ENCODE peak calls at places on chromosomes 6 and 20, in seven cellular contexts. S is NT2/D1; F is stimulated activated CD4-positive, alpha-beta T cell treated with anti-CD3 and anti-CD28 coated beads, Interleukin-15, amount 100 ng/mL, for 1 hour; P is T-helper 9 cell; I is activated T-helper 1 cell treated with anti-CD3 and anti-CD28 coated beads, Interleukin-12 subunit alpha, Interleukin-12 subunit beta, Interleukin-2, Interleukin-4 antibody, amounts not matched to agents 30 ng/mL and 10 ng/mL and 1 ng/mL, durations not matched to agents 14 hours and 24 hours and 36 hours; M is H54; L is stimulated activated CD8-positive, alpha-beta memory T cell treated with anti-CD3 and anti-CD28 coated beads, Interleukin-2, amount 100 ng/mL, for 48 hours. Y is an unnamed sample.

GRCh38 chr6:99119109-99120031 is 171.6 kb upstream of the FBXL4 start:
- DNase-seq in S (peak), F (no peak), P (no peak), I (peak), M (peak), L (no peak), Y (no peak)

GRCh38 chr6:156883497-156884252 is 106.5 kb downstream of the ARID1B start:
- DNase-seq in S (no peak), F (peak), P (no peak), I (no peak), M (no peak), L (no peak), Y (no peak)

GRCh38 chr6:139482184-139482751 is 107.8 kb upstream of the CITED2 start:
- DNase-seq in S (no peak), F (no peak), P (no peak), I (no peak), M (no peak), L (no peak), Y (no peak)

GRCh38 chr6:75204959-75205775 is 686 bp downstream of the COL12A1 start:
- DNase-seq in S (no peak), F (no peak), P (no peak), I (no peak), M (peak), L (no peak), Y (peak)

GRCh38 chr6:148854992-148855391 is 108.2 kb downstream of the UST start:
- DNase-seq in S (no peak), F (no peak), P (no peak), I (no peak), M (no peak), L (no peak), Y (no peak)

GRCh38 chr6:78629836-78630235 is 237.5 kb upstream of the IRAK1BP1 start:
- DNase-seq in S (no peak), F (no peak), P (no peak), I (no peak), M (no peak), L (no peak), Y (no peak)

GRCh38 chr6:145271601-145272000 is 463.7 kb downstream of the EPM2A start:
- DNase-seq in S (no peak), F (no peak), P (no peak), I (no peak), M (no peak), L (no peak), Y (no peak)

GRCh38 chr20:920306-920705 is 4.2 kb upstream of the ANGPT4 start:
- DNase-seq in S (no peak), F (no peak), P (no peak), I (no peak), M (no peak), L (no peak), Y (no peak)

GRCh38 chr6:41675992-41676391 is 37.7 kb downstream of the MDFI start:
- DNase-seq in S (no peak), F (no peak), P (no peak), I (no peak), M (no peak), L (no peak), Y (no peak)

GRCh38 chr6:16747232-16748027 is 13.8 kb downstream of the ATXN1 start:
- DNase-seq in S (no peak), F (no peak), P (no peak), I (no peak), M (peak), L (no peak), Y (no peak)

GRCh38 chr6:31898200-31899011 is 908 bp upstream of the EHMT2 start:
- DNase-seq in S (no peak), F (no peak), P (no peak), I (no peak), M (peak), L (no peak), Y (peak)

GRCh38 chr6:35034411-35035171 is 106.5 kb downstream of the TCP11 start:
- DNase-seq in S (no peak), F (no peak), P (no peak), I (no peak), M (no peak), L (no peak), Y (no peak)

GRCh38 chr6:87922947-87923330 is 124.7 kb upstream of the SPACA1 start:
- DNase-seq in S (no peak), F (no peak), P (no peak), I (no peak), M (no peak), L (no peak), Y (no peak)

GRCh38 chr6:29502597-29502996 is 14.8 kb upstream of the MAS1L start:
- DNase-seq in S (no peak), F (no peak), P (no peak), I (no peak), M (no peak), L (no peak), Y (no peak)

GRCh38 chr6:168157272-168158007 is 78.4 kb upstream of the FRMD1 start:
- DNase-seq in S (no peak), F (no peak), P (no peak), I (no peak), M (peak), L (no peak), Y (peak)

GRCh38 chr6:121932071-121933009 is 467.1 kb upstream of the HSF2 start:
- DNase-seq in S (peak), F (no peak), P (no peak), I (no peak), M (peak), L (no peak), Y (peak)

Y was measured in islet precursor cell.